ENCODE peak calls at places on chromosome 15, in ten cellular contexts. X is astrocyte of the hippocampus; I is AG04449; W is NCI-H774; M is ovary; Q is NCI-H2081 treated with DMSO at 0.1 percent for 48 hours; A is HuH-7; G is OCI-M1; O is stimulated activated CD8-positive, alpha-beta memory T cell treated with anti-CD3 and anti-CD28 coated beads, Interleukin-15, amount 100 ng/mL, for 4 hours; P is endothelial cell. R is an unnamed sample.

GRCh38 chr15:48370460-48370859 is 39.2 kb downstream of the DUT start:
- DNase-seq in X (peak; percentile 73), I (peak; percentile 83), W (no peak), M (no peak), Q (no peak), A (no peak), G (no peak), O (no peak), P (no peak), R (no peak)

GRCh38 chr15:51907136-51907862 is 64.3 kb downstream of the LEO1 start:
- DNase-seq in X (peak; percentile 58), I (no peak), W (peak; percentile 93), M (no peak), Q (no peak), A (peak; percentile 40), G (peak; percentile 26), O (no peak), P (no peak), R (peak; percentile 15)

GRCh38 chr15:88695046-88695445 is 56.2 kb downstream of the ISG20 start:
- DNase-seq in X (peak; percentile 25), I (no peak), W (no peak), M (no peak), Q (no peak), A (no peak), G (no peak), O (no peak), P (no peak), R (no peak)

GRCh38 chr15:27095809-27096580 is 125.0 kb downstream of the GABRG3 start:
- DNase-seq in X (no peak), I (no peak), W (no peak), M (no peak), Q (no peak), A (no peak), G (no peak), O (no peak), P (no peak), R (no peak)

GRCh38 chr15:88656760-88657221 is 18.0 kb downstream of the ISG20 start:
- DNase-seq in X (no peak), I (no peak), W (no peak), M (no peak), Q (no peak), A (no peak), G (no peak), O (no peak), P (no peak), R (no peak)

GRCh38 chr15:62866366-62866765 is 176.2 kb upstream of the TPM1 start:
- DNase-seq in X (no peak), I (no peak), W (no peak), M (no peak), Q (no peak), A (no peak), G (no peak), O (no peak), P (no peak), R (no peak)

GRCh38 chr15:55721554-55722185 is 21.3 kb downstream of the PRTG start:
- DNase-seq in X (no peak), I (no peak), W (no peak), M (no peak), Q (no peak), A (no peak), G (peak; percentile 10), O (no peak), P (no peak), R (no peak)

GRCh38 chr15:59615661-59616060 is 4.1 kb downstream of the GCNT3 start:
- DNase-seq in X (no peak), I (no peak), W (no peak), M (no peak), Q (no peak), A (no peak), G (no peak), O (no peak), P (no peak), R (no peak)

GRCh38 chr15:78077053-78077859 is at the start of gene TBC1D2B:
- DNase-seq in X (peak; percentile 81), I (no peak), W (peak; percentile 50), M (peak; percentile 72), Q (no peak), A (peak; percentile 73), G (peak; percentile 70), O (no peak), P (peak; percentile 67), R (peak; percentile 72)

GRCh38 chr15:93088981-93089854 is at the start of gene RGMA:
- DNase-seq in X (peak; percentile 68), I (no peak), W (no peak), M (peak; percentile 48), Q (no peak), A (no peak), G (no peak), O (no peak), P (peak; percentile 35), R (no peak)

GRCh38 chr15:89758981-89759380 is 7.9 kb upstream of the MESP1 start:
- DNase-seq in X (no peak), I (no peak), W (no peak), M (no peak), Q (no peak), A (no peak), G (no peak), O (no peak), P (no peak), R (no peak)

GRCh38 chr15:83843511-83843910 is 189.6 kb downstream of the ADAMTSL3 start:
- DNase-seq in X (peak; percentile 75), I (no peak), W (no peak), M (no peak), Q (no peak), A (no peak), G (no peak), O (no peak), P (no peak), R (no peak)

GRCh38 chr15:25710184-25710583 is 152.9 kb downstream of the ATP10A start:
- DNase-seq in X (peak; percentile 42), I (no peak), W (no peak), M (no peak), Q (no peak), A (peak; percentile 33), G (peak; percentile 11), O (no peak), P (peak; percentile 82), R (peak; percentile 24)

GRCh38 chr15:70415330-70415884 is 317.7 kb upstream of the TLE3 start:
- DNase-seq in X (no peak), I (no peak), W (peak; percentile 19), M (no peak), Q (no peak), A (no peak), G (no peak), O (no peak), P (no peak), R (no peak)

GRCh38 chr15:60507596-60508424 is 28.9 kb upstream of the ICE2 start:
- DNase-seq in X (peak; percentile 79), I (peak; percentile 24), W (peak; percentile 14), M (peak; percentile 59), Q (peak; percentile 17), A (peak; percentile 44), G (peak; percentile 79), O (peak; percentile 39), P (peak; percentile 40), R (peak; percentile 59)

GRCh38 chr15:76684002-76684401 is 221.1 kb downstream of the SCAPER start:
- DNase-seq in X (no peak), I (no peak), W (no peak), M (no peak), Q (no peak), A (no peak), G (no peak), O (no peak), P (no peak), R (no peak)

GRCh38 chr15:43930079-43930478 is 103.3 kb downstream of the WDR76 start:
- DNase-seq in X (peak; percentile 76), I (no peak), W (no peak), M (no peak), Q (no peak), A (no peak), G (no peak), O (no peak), P (no peak), R (no peak)

GRCh38 chr15:86077070-86077469 is 2.6 kb upstream of the AGBL1 start:
- DNase-seq in X (no peak), I (no peak), W (no peak), M (no peak), Q (no peak), A (no peak), G (no peak), O (no peak), P (no peak), R (no peak)

GRCh38 chr15:85443593-85444328 is 63.4 kb downstream of the AKAP13 start:
- DNase-seq in X (peak; percentile 87), I (no peak), W (peak; percentile 82), M (no peak), Q (no peak), A (peak; percentile 49), G (peak; percentile 9), O (no peak), P (peak; percentile 9), R (no peak)